ENCODE peak calls at places on chromosomes 6 and 20, in five cellular contexts. One of them, this sample, is unnamed.

GRCh38 chr20:48841861-48842529 is 14.2 kb upstream of the PREX1 start:
- DNase-seq in neuronal stem cell: no peak
- DNase-seq in fibroblast of mammary gland: peak
- DNase-seq in NCI-H1417 treated with DMSO at 0.1 percent for 48 hours: no peak
- DNase-seq in effector CD4-positive, alpha-beta T cell: no peak
- DNase-seq in this sample: peak

GRCh38 chr6:36718560-36718959 is 20.9 kb downstream of the RAB44 start:
- DNase-seq in neuronal stem cell: no peak
- DNase-seq in fibroblast of mammary gland: no peak
- DNase-seq in NCI-H1417 treated with DMSO at 0.1 percent for 48 hours: no peak
- DNase-seq in effector CD4-positive, alpha-beta T cell: no peak
- DNase-seq in this sample: no peak

GRCh38 chr6:166442131-166442530 is 59.4 kb upstream of the MPC1 start:
- DNase-seq in neuronal stem cell: no peak
- DNase-seq in fibroblast of mammary gland: no peak
- DNase-seq in NCI-H1417 treated with DMSO at 0.1 percent for 48 hours: no peak
- DNase-seq in effector CD4-positive, alpha-beta T cell: no peak
- DNase-seq in this sample: no peak

GRCh38 chr6:150696156-150696555 is 96.5 kb downstream of the PLEKHG1 start:
- DNase-seq in neuronal stem cell: no peak
- DNase-seq in fibroblast of mammary gland: no peak
- DNase-seq in NCI-H1417 treated with DMSO at 0.1 percent for 48 hours: no peak
- DNase-seq in effector CD4-positive, alpha-beta T cell: no peak
- DNase-seq in this sample: no peak

GRCh38 chr20:63082308-63082938 is 75.7 kb upstream of the BHLHE23 start:
- DNase-seq in neuronal stem cell: peak
- DNase-seq in fibroblast of mammary gland: peak
- DNase-seq in NCI-H1417 treated with DMSO at 0.1 percent for 48 hours: no peak
- DNase-seq in effector CD4-positive, alpha-beta T cell: no peak
- DNase-seq in this sample: no peak

GRCh38 chr6:26270121-26270861 is 94.7 kb upstream of the BTN3A2 start:
- DNase-seq in neuronal stem cell: no peak
- DNase-seq in fibroblast of mammary gland: peak
- DNase-seq in NCI-H1417 treated with DMSO at 0.1 percent for 48 hours: no peak
- DNase-seq in effector CD4-positive, alpha-beta T cell: no peak
- DNase-seq in this sample: no peak

GRCh38 chr6:18432180-18432579 is 45.0 kb downstream of the RNF144B start:
- DNase-seq in neuronal stem cell: no peak
- DNase-seq in fibroblast of mammary gland: peak
- DNase-seq in NCI-H1417 treated with DMSO at 0.1 percent for 48 hours: no peak
- DNase-seq in effector CD4-positive, alpha-beta T cell: no peak
- DNase-seq in this sample: peak

GRCh38 chr20:61161649-61162210 is 90.3 kb upstream of the CDH4 start:
- DNase-seq in neuronal stem cell: no peak
- DNase-seq in fibroblast of mammary gland: peak
- DNase-seq in NCI-H1417 treated with DMSO at 0.1 percent for 48 hours: no peak
- DNase-seq in effector CD4-positive, alpha-beta T cell: no peak
- DNase-seq in this sample: peak

GRCh38 chr6:111173341-111173740 is 86.0 kb downstream of the SLC16A10 start:
- DNase-seq in neuronal stem cell: no peak
- DNase-seq in fibroblast of mammary gland: no peak
- DNase-seq in NCI-H1417 treated with DMSO at 0.1 percent for 48 hours: no peak
- DNase-seq in effector CD4-positive, alpha-beta T cell: no peak
- DNase-seq in this sample: no peak

GRCh38 chr20:29326376-29327070 is 1930.9 kb upstream of the DEFB115 start:
- DNase-seq in neuronal stem cell: no peak
- DNase-seq in fibroblast of mammary gland: no peak
- DNase-seq in NCI-H1417 treated with DMSO at 0.1 percent for 48 hours: no peak
- DNase-seq in effector CD4-positive, alpha-beta T cell: no peak
- DNase-seq in this sample: no peak

GRCh38 chr20:34995192-34995591 is 39.5 kb downstream of the MYH7B start:
- DNase-seq in neuronal stem cell: no peak
- DNase-seq in fibroblast of mammary gland: no peak
- DNase-seq in NCI-H1417 treated with DMSO at 0.1 percent for 48 hours: no peak
- DNase-seq in effector CD4-positive, alpha-beta T cell: no peak
- DNase-seq in this sample: no peak

GRCh38 chr20:21615617-21616080 is 89.8 kb upstream of the PAX1 start:
- DNase-seq in neuronal stem cell: peak
- DNase-seq in fibroblast of mammary gland: peak
- DNase-seq in NCI-H1417 treated with DMSO at 0.1 percent for 48 hours: peak
- DNase-seq in effector CD4-positive, alpha-beta T cell: peak
- DNase-seq in this sample: peak

GRCh38 chr20:59388402-59388801 is 88.0 kb downstream of the EDN3 start:
- DNase-seq in neuronal stem cell: no peak
- DNase-seq in fibroblast of mammary gland: no peak
- DNase-seq in NCI-H1417 treated with DMSO at 0.1 percent for 48 hours: no peak
- DNase-seq in effector CD4-positive, alpha-beta T cell: no peak
- DNase-seq in this sample: no peak

GRCh38 chr6:119620846-119621570 is 271.4 kb upstream of the MAN1A1 start:
- DNase-seq in neuronal stem cell: no peak
- DNase-seq in fibroblast of mammary gland: peak
- DNase-seq in NCI-H1417 treated with DMSO at 0.1 percent for 48 hours: no peak
- DNase-seq in effector CD4-positive, alpha-beta T cell: no peak
- DNase-seq in this sample: peak

GRCh38 chr20:20210327-20210726 is 157.6 kb upstream of the INSM1 start:
- DNase-seq in neuronal stem cell: no peak
- DNase-seq in fibroblast of mammary gland: peak
- DNase-seq in NCI-H1417 treated with DMSO at 0.1 percent for 48 hours: no peak
- DNase-seq in effector CD4-positive, alpha-beta T cell: no peak
- DNase-seq in this sample: no peak

GRCh38 chr6:30645989-30646388 is 944 bp upstream of the C6orf136 start:
- DNase-seq in neuronal stem cell: no peak
- DNase-seq in fibroblast of mammary gland: no peak
- DNase-seq in NCI-H1417 treated with DMSO at 0.1 percent for 48 hours: no peak
- DNase-seq in effector CD4-positive, alpha-beta T cell: no peak
- DNase-seq in this sample: no peak

This sample was measured in HFFc6.